ENCODE peak calls at places on chromosomes 4 and X, in seven cellular contexts. F is GM06990, G is brain microvascular endothelial cell, E is glutamatergic neuron, J is osteocyte, I is kidney epithelial cell, W is pancreas. B is an unnamed sample.

GRCh38 chr4:148445071-148445902 is 3.1 kb upstream of the NR3C2 start:
- DNase-seq in F (peak), G (no peak), E (peak), J (no peak), I (no peak), W (peak), B (no peak)

GRCh38 chr4:176927664-176928063 is 134.9 kb upstream of the VEGFC start:
- DNase-seq in F (no peak), G (peak), E (no peak), J (no peak), I (no peak), W (no peak), B (peak)

GRCh38 chrX:149462849-149463248 is 42.3 kb downstream of the IDS start:
- DNase-seq in F (no peak), G (no peak), E (no peak), J (no peak), I (no peak), W (no peak), B (no peak)

GRCh38 chrX:65726708-65727107 is 59.3 kb downstream of the MSN start:
- DNase-seq in F (no peak), G (no peak), E (no peak), J (no peak), I (no peak), W (no peak), B (no peak)

GRCh38 chr4:1072830-1073446 is 40.4 kb downstream of the RNF212 start:
- DNase-seq in F (no peak), G (peak), E (peak), J (no peak), I (no peak), W (peak), B (peak)

GRCh38 chr4:12852338-12853307 is 631.5 kb downstream of the RAB28 start:
- DNase-seq in F (peak), G (peak), E (no peak), J (no peak), I (peak), W (no peak), B (peak)

GRCh38 chr4:17544205-17544604 is 29.2 kb downstream of the CLRN2 start:
- DNase-seq in F (no peak), G (no peak), E (peak), J (no peak), I (no peak), W (no peak), B (no peak)

GRCh38 chr4:7647932-7648812 is 213.4 kb upstream of the PSAPL1 start:
- DNase-seq in F (no peak), G (peak), E (no peak), J (no peak), I (no peak), W (no peak), B (no peak)

GRCh38 chrX:54444752-54445151 is 4.5 kb downstream of the TSR2 start:
- DNase-seq in F (no peak), G (no peak), E (no peak), J (no peak), I (no peak), W (no peak), B (no peak)

GRCh38 chrX:47501226-47502071 is 18.4 kb upstream of the ZNF41 start:
- DNase-seq in F (no peak), G (peak), E (no peak), J (peak), I (no peak), W (no peak), B (no peak)

GRCh38 chr4:55170462-55170861 is 45.1 kb upstream of the KDR start:
- DNase-seq in F (no peak), G (no peak), E (no peak), J (no peak), I (no peak), W (no peak), B (no peak)

GRCh38 chr4:26792639-26793038 is 68.0 kb upstream of the STIM2 start:
- DNase-seq in F (no peak), G (no peak), E (no peak), J (no peak), I (no peak), W (no peak), B (no peak)

GRCh38 chr4:123343400-123344060 is 53.1 kb upstream of the SPRY1 start:
- DNase-seq in F (no peak), G (peak), E (no peak), J (no peak), I (no peak), W (no peak), B (no peak)

GRCh38 chr4:137421796-137422195 is 110.5 kb downstream of the PCDH18 start:
- DNase-seq in F (no peak), G (peak), E (no peak), J (no peak), I (no peak), W (no peak), B (no peak)

GRCh38 chr4:73669410-73670183 is 49.4 kb upstream of the RASSF6 start:
- DNase-seq in F (no peak), G (no peak), E (no peak), J (no peak), I (no peak), W (no peak), B (no peak)

GRCh38 chrX:99301990-99302389 is 1108.1 kb downstream of the PCDH19 start:
- DNase-seq in F (no peak), G (no peak), E (no peak), J (no peak), I (no peak), W (no peak), B (no peak)

GRCh38 chr4:77193511-77194236 is 36.7 kb downstream of the CCNG2 start:
- DNase-seq in F (peak), G (no peak), E (no peak), J (no peak), I (no peak), W (no peak), B (no peak)

GRCh38 chr4:151358266-151358665 is 32.9 kb upstream of the SH3D19 start:
- DNase-seq in F (no peak), G (no peak), E (no peak), J (no peak), I (no peak), W (no peak), B (no peak)

GRCh38 chr4:30614771-30615170 is 105.4 kb upstream of the PCDH7 start:
- DNase-seq in F (no peak), G (no peak), E (no peak), J (no peak), I (no peak), W (no peak), B (no peak)

GRCh38 chr4:112327950-112328349 is 30.8 kb downstream of the ALPK1 start:
- DNase-seq in F (peak), G (peak), E (no peak), J (no peak), I (peak), W (no peak), B (no peak)

GRCh38 chr4:144645102-144645469 is 870 bp upstream of the HHIP start:
- DNase-seq in F (peak), G (no peak), E (peak), J (no peak), I (no peak), W (peak), B (no peak)

GRCh38 chr4:145804134-145804533 is 124.2 kb downstream of the C4orf51 start:
- DNase-seq in F (no peak), G (peak), E (no peak), J (no peak), I (no peak), W (no peak), B (peak)

GRCh38 chr4:88761342-88761741 is 63.7 kb upstream of the NAP1L5 start:
- DNase-seq in F (no peak), G (no peak), E (no peak), J (no peak), I (no peak), W (no peak), B (no peak)

GRCh38 chrX:140664939-140665338 is 44.6 kb upstream of the LINC00632 start:
- DNase-seq in F (no peak), G (no peak), E (no peak), J (no peak), I (no peak), W (no peak), B (no peak)
- TF ChIP-seq CTCF in F (peak), G (no peak), E (peak), J (peak), I (no peak), W (peak), B (peak)

GRCh38 chr4:186948361-186949291 is 225.0 kb upstream of the FAT1 start:
- DNase-seq in F (no peak), G (peak), E (peak), J (no peak), I (no peak), W (no peak), B (no peak)

GRCh38 chr4:186946140-186946539 is 222.5 kb upstream of the FAT1 start:
- DNase-seq in F (no peak), G (no peak), E (no peak), J (no peak), I (no peak), W (peak), B (no peak)

GRCh38 chr4:186949847-186950246 is 226.2 kb upstream of the FAT1 start:
- DNase-seq in F (no peak), G (no peak), E (no peak), J (no peak), I (no peak), W (no peak), B (no peak)

GRCh38 chr4:186943607-186943908 is 219.9 kb upstream of the FAT1 start:
- DNase-seq in F (no peak), G (no peak), E (no peak), J (no peak), I (no peak), W (no peak), B (no peak)

GRCh38 chr4:186946682-186947294 is 223.1 kb upstream of the FAT1 start:
- DNase-seq in F (no peak), G (peak), E (peak), J (no peak), I (no peak), W (peak), B (no peak)
- TF ChIP-seq CTCF in F (no peak), G (peak), E (peak), J (peak), I (peak), W (peak), B (peak)

DNA sequence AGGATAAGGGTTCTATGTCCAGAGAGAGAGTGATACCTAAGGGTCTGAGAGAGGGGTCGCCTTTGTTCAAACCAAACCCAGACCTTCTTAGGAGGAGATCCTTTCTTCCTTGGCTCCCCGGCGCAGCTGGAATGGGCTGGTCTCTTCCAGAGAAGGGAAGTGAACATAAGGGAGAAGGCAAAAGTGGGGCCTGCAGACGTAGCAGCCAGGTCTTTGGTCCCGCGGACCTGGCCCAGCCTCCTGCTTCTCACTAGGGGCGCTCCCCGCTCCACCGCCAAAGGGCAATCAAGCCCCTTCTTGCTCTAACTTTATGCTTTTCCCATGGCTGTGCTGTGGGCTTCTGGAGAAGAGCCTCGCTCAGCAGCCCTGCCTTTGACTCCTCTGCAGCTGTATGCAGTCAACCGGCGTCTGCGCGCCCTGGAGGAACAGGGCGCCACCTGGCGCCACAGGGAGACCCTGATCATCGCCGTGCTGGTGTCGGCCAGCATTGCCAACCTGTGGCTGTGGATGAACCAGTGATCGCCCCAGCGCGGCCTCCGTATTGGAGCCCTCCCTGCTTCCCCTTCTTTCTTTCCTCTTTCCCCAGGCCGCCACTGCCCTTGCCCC is 6.5 kb downstream of the FATE1 start:
- DNase-seq in F (peak), G (no peak), E (peak), J (no peak), I (no peak), W (peak), B (no peak)
- TF ChIP-seq CTCF in F (peak), G (peak), E (peak), J (no peak), I (peak), W (peak), B (peak)

GRCh38 chr4:186554485-186554884 is 882 bp downstream of the MTNR1A start:
- DNase-seq in F (no peak), G (peak), E (no peak), J (peak), I (no peak), W (peak), B (no peak)
- TF ChIP-seq CTCF in F (no peak), G (peak), E (no peak), J (no peak), I (peak), W (no peak), B (peak)

B was measured in epithelial cell of proximal tubule.